ENCODE peak calls at places on chromosomes 6 and 20, in five cellular contexts. One of them, this sample, is unnamed.

GRCh38 chr20:34337982-34338756 is 24.9 kb upstream of the ITCH start:
- DNase-seq in lung: no peak
- DNase-seq in fibroblast of lung: no peak
- DNase-seq in DND-41: no peak
- DNase-seq in cardiac muscle cell: no peak
- DNase-seq in this sample: peak; percentile 66

GRCh38 chr6:79646006-79646405 is 14.9 kb downstream of the SH3BGRL2 start:
- DNase-seq in cardiac muscle cell: no peak
- DNase-seq in fibroblast of lung: no peak
- DNase-seq in DND-41: peak; percentile 5
- DNase-seq in lung: no peak
- DNase-seq in this sample: no peak

GRCh38 chr6:30349411-30350177 is 4.6 kb downstream of the RPP21 start:
- DNase-seq in cardiac muscle cell: no peak
- DNase-seq in fibroblast of lung: no peak
- DNase-seq in lung: no peak
- DNase-seq in DND-41: no peak
- DNase-seq in this sample: no peak

GRCh38 chr20:40558212-40558611 is 130.8 kb downstream of the MAFB start:
- DNase-seq in fibroblast of lung: no peak
- DNase-seq in cardiac muscle cell: no peak
- DNase-seq in DND-41: no peak
- DNase-seq in lung: no peak
- DNase-seq in this sample: no peak

GRCh38 chr6:131061041-131061770 is 1.8 kb downstream of the EPB41L2 start:
- DNase-seq in fibroblast of lung: peak; percentile 78
- DNase-seq in lung: no peak
- DNase-seq in cardiac muscle cell: peak; percentile 58
- DNase-seq in DND-41: no peak
- DNase-seq in this sample: no peak

GRCh38 chr6:5012531-5012930 is 8.7 kb upstream of the RPP40 start:
- DNase-seq in cardiac muscle cell: no peak
- DNase-seq in fibroblast of lung: peak; percentile 15
- DNase-seq in lung: no peak
- DNase-seq in DND-41: no peak
- DNase-seq in this sample: no peak

GRCh38 chr20:23669866-23670265 is 19.0 kb downstream of the CST4 start:
- DNase-seq in fibroblast of lung: no peak
- DNase-seq in DND-41: no peak
- DNase-seq in lung: no peak
- DNase-seq in cardiac muscle cell: no peak
- DNase-seq in this sample: no peak

GRCh38 chr6:25829375-25829774 is 2.5 kb downstream of the SLC17A1 start:
- DNase-seq in fibroblast of lung: no peak
- DNase-seq in lung: no peak
- DNase-seq in DND-41: no peak
- DNase-seq in cardiac muscle cell: no peak
- DNase-seq in this sample: no peak

GRCh38 chr20:54922096-54922495 is 446.7 kb downstream of the DOK5 start:
- DNase-seq in cardiac muscle cell: no peak
- DNase-seq in lung: no peak
- DNase-seq in DND-41: no peak
- DNase-seq in fibroblast of lung: no peak
- DNase-seq in this sample: no peak

GRCh38 chr20:54475334-54476287 is at the start of gene DOK5:
- DNase-seq in fibroblast of lung: peak; percentile 72
- DNase-seq in lung: no peak
- DNase-seq in DND-41: no peak
- DNase-seq in cardiac muscle cell: peak; percentile 54
- DNase-seq in this sample: no peak

GRCh38 chr20:9409981-9410380 is 104.4 kb upstream of the LAMP5 start:
- DNase-seq in lung: no peak
- DNase-seq in fibroblast of lung: peak; percentile 92
- DNase-seq in cardiac muscle cell: no peak
- DNase-seq in DND-41: no peak
- DNase-seq in this sample: no peak

GRCh38 chr6:137767931-137768690 is 98.9 kb upstream of the TNFAIP3 start:
- DNase-seq in fibroblast of lung: peak; percentile 62
- DNase-seq in DND-41: peak; percentile 37
- DNase-seq in lung: no peak
- DNase-seq in cardiac muscle cell: no peak
- DNase-seq in this sample: peak; percentile 68

GRCh38 chr6:7452898-7453297 is 63.3 kb downstream of the RIOK1 start:
- DNase-seq in cardiac muscle cell: no peak
- DNase-seq in fibroblast of lung: no peak
- DNase-seq in DND-41: no peak
- DNase-seq in lung: no peak
- DNase-seq in this sample: no peak

GRCh38 chr20:10667077-10667401 is 6.8 kb downstream of the JAG1 start:
- DNase-seq in cardiac muscle cell: no peak
- DNase-seq in fibroblast of lung: peak; percentile 70
- DNase-seq in lung: no peak
- DNase-seq in DND-41: no peak
- DNase-seq in this sample: no peak

GRCh38 chr20:56788671-56789610 is 159.8 kb downstream of the TFAP2C start:
- DNase-seq in lung: no peak
- DNase-seq in fibroblast of lung: peak; percentile 16
- DNase-seq in cardiac muscle cell: no peak
- DNase-seq in DND-41: no peak
- DNase-seq in this sample: no peak

GRCh38 chr6:44989391-44989790 is 338.7 kb upstream of the RUNX2 start:
- DNase-seq in cardiac muscle cell: no peak
- DNase-seq in DND-41: no peak
- DNase-seq in lung: no peak
- DNase-seq in fibroblast of lung: no peak
- DNase-seq in this sample: no peak

GRCh38 chr6:15444881-15445280 is 199.0 kb downstream of the JARID2 start:
- DNase-seq in lung: no peak
- DNase-seq in DND-41: peak; percentile 18
- DNase-seq in fibroblast of lung: no peak
- DNase-seq in cardiac muscle cell: no peak
- DNase-seq in this sample: no peak

GRCh38 chr6:26477431-26477830 is 19.7 kb downstream of the BTN2A1 start:
- DNase-seq in DND-41: no peak
- DNase-seq in lung: no peak
- DNase-seq in fibroblast of lung: no peak
- DNase-seq in cardiac muscle cell: no peak
- DNase-seq in this sample: no peak

GRCh38 chr6:28940294-28940858 is 16.6 kb upstream of the TRIM27 start:
- DNase-seq in DND-41: no peak
- DNase-seq in fibroblast of lung: no peak
- DNase-seq in cardiac muscle cell: peak; percentile 56
- DNase-seq in lung: peak; percentile 48
- DNase-seq in this sample: no peak

GRCh38 chr6:125869427-125869826 is 78.7 kb downstream of the NCOA7 start:
- DNase-seq in lung: no peak
- DNase-seq in DND-41: no peak
- DNase-seq in cardiac muscle cell: no peak
- DNase-seq in fibroblast of lung: no peak
- DNase-seq in this sample: no peak

GRCh38 chr6:489001-489400 is 97.4 kb downstream of the IRF4 start:
- DNase-seq in DND-41: no peak
- DNase-seq in cardiac muscle cell: no peak
- DNase-seq in lung: no peak
- DNase-seq in fibroblast of lung: no peak
- DNase-seq in this sample: no peak

GRCh38 chr20:45153147-45153546 is 21.6 kb upstream of the PI3 start:
- DNase-seq in lung: no peak
- DNase-seq in fibroblast of lung: no peak
- DNase-seq in DND-41: no peak
- DNase-seq in cardiac muscle cell: no peak
- DNase-seq in this sample: no peak

GRCh38 chr20:5773589-5773988 is 23.4 kb downstream of the SHLD1 start:
- DNase-seq in DND-41: no peak
- DNase-seq in fibroblast of lung: no peak
- DNase-seq in cardiac muscle cell: no peak
- DNase-seq in lung: no peak
- DNase-seq in this sample: no peak

GRCh38 chr6:137416376-137417109 is 77.7 kb downstream of the OLIG3 start:
- DNase-seq in DND-41: no peak
- DNase-seq in fibroblast of lung: peak; percentile 43
- DNase-seq in lung: no peak
- DNase-seq in cardiac muscle cell: peak; percentile 46
- DNase-seq in this sample: peak; percentile 61

GRCh38 chr6:95249176-95249575 is 328.2 kb upstream of the MANEA start:
- DNase-seq in DND-41: no peak
- DNase-seq in cardiac muscle cell: no peak
- DNase-seq in lung: no peak
- DNase-seq in fibroblast of lung: peak; percentile 22
- DNase-seq in this sample: no peak

GRCh38 chr6:91097316-91097878 is 510.5 kb upstream of the MAP3K7 start:
- DNase-seq in DND-41: no peak
- DNase-seq in fibroblast of lung: peak; percentile 46
- DNase-seq in cardiac muscle cell: no peak
- DNase-seq in lung: no peak
- DNase-seq in this sample: no peak

GRCh38 chr6:143544019-143544681 is 32.6 kb upstream of the FUCA2 start:
- DNase-seq in DND-41: no peak
- DNase-seq in cardiac muscle cell: no peak
- DNase-seq in lung: no peak
- DNase-seq in fibroblast of lung: no peak
- DNase-seq in this sample: no peak
- H3K4me3 ChIP-seq in DND-41: no peak overlapping the region
- H3K4me3 ChIP-seq in cardiac muscle cell: no peak overlapping the region
- H3K4me3 ChIP-seq in lung: no peak overlapping the region
- H3K4me3 ChIP-seq in fibroblast of lung: no peak overlapping the region
- H3K4me3 ChIP-seq in this sample: no peak overlapping the region

DNA sequence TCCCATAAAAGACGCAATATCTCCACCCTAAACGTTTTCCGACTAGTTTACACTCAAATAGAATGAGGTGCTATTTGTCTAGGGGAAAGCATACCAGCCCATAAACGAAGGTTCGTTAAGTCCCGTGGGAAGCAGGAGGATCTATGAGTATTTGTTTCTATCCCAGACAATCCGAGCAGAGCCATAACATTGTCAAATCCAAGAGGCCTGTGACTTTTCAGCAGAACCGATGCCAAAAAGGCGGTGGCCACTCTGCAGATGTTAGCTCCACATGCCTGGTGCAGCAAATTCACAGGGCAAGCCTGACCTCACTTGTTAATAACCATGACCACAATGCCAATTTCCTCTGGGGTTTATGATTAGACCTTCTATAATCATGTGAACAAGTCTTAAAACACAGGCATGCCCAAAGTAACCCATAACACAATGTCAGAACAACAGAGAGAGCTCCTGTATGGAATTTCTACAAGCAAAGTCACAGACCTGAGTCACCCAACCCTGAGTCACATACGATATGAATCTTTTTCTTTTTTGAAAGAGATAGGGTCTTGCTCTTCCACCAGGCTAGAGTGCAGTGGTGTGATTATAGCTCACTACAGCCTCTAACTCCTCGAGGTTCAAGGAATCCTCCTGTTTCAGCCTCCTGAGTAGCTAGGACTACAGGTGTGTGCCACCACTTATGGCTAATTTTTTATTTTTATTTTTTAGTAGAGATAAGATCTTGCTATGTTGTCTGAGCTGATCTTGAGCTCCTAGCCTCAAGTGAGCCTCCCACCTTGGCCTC is 123.3 kb downstream of the KIF13A start:
- DNase-seq in cardiac muscle cell: no peak
- DNase-seq in fibroblast of lung: peak; percentile 91
- DNase-seq in lung: no peak
- DNase-seq in DND-41: no peak
- DNase-seq in this sample: no peak
- H3K4me1 ChIP-seq in cardiac muscle cell: peaks cover 10% of the 10 kb centered on the region
- H3K4me1 ChIP-seq in fibroblast of lung: peaks cover 41% of the 10 kb centered on the region
- H3K4me1 ChIP-seq in lung: peaks cover 4% of the 10 kb centered on the region
- H3K4me1 ChIP-seq in DND-41: no peaks in the 10 kb centered on the region
- H3K4me1 ChIP-seq in this sample: no peaks in the 10 kb centered on the region

GRCh38 chr6:43058511-43058910 is 723 bp downstream of the MRPL2 start:
- DNase-seq in cardiac muscle cell: no peak
- DNase-seq in DND-41: no peak
- DNase-seq in lung: no peak
- DNase-seq in fibroblast of lung: no peak
- DNase-seq in this sample: no peak

GRCh38 chr6:43060755-43061633 is 1.6 kb downstream of the KLC4 start:
- DNase-seq in lung: no peak
- DNase-seq in fibroblast of lung: no peak
- DNase-seq in DND-41: no peak
- DNase-seq in cardiac muscle cell: no peak
- DNase-seq in this sample: no peak

GRCh38 chr6:43060034-43060754 is 763 bp downstream of the KLC4 start:
- DNase-seq in cardiac muscle cell: peak; percentile 33
- DNase-seq in lung: peak; percentile 66
- DNase-seq in DND-41: no peak
- DNase-seq in fibroblast of lung: peak; percentile 16
- DNase-seq in this sample: no peak

GRCh38 chr6:43061861-43062260 is 2.4 kb downstream of the KLC4 start:
- DNase-seq in fibroblast of lung: peak; percentile 60
- DNase-seq in lung: no peak
- DNase-seq in DND-41: no peak
- DNase-seq in cardiac muscle cell: no peak
- DNase-seq in this sample: no peak

DNA sequence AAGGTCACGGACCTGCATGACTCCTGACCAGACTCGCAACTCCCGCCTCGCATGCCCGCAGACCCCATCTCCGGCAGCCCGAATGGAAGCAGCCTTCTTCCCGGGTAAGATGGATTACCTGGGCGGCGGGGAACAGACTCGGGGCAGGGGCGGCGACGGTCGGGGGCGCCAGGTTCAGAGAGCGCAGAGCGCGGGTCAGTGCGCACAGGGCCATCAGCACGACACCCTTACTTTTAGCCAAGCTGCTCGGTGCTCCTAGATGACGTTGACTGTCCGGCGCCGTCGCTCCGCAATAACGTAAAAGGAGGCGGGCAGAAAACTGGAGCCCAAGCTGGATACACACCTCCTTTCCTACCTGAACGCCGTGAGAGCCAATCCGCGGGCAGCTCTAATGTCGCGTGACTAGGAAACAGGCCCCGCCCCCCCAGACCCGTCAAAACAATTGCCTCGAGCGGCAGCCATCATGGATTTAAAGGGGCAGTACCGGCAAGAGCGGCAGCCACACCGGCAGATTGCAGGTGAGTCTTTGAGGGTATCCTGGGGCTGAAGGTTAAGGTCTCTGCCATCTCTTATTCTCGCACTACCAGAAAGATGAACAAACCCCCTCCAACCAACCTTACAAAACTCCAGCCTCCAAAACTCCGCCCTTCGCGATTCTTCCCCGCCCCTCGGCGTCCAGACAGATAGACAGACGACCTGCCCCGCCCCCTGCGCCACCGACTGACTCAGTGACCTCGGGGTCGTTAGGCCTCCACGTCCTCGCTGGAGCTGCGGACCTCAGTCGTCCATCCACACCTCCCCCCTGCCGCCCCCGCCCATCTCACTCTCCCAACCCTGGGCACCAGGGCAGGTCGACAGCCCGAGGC is at the start of the genes KLC4 and MRPL2:
- DNase-seq in fibroblast of lung: peak; percentile 98
- DNase-seq in lung: peak; percentile 99
- DNase-seq in DND-41: peak; percentile 98
- DNase-seq in cardiac muscle cell: peak; percentile 99
- DNase-seq in this sample: peak; percentile 98
- H3K4me3 ChIP-seq in fibroblast of lung: peak within 1 kb of the TSS; percentile 85
- H3K4me3 ChIP-seq in lung: peak within 1 kb of the TSS; percentile 75
- H3K4me3 ChIP-seq in DND-41: peak within 1 kb of the TSS; percentile 56
- H3K4me3 ChIP-seq in cardiac muscle cell: peak within 1 kb of the TSS; percentile 81
- H3K4me3 ChIP-seq in this sample: peak within 1 kb of the TSS; percentile 74

GRCh38 chr20:62381202-62381797 is 5.6 kb upstream of the RPS21 start:
- DNase-seq in cardiac muscle cell: no peak
- DNase-seq in DND-41: no peak
- DNase-seq in fibroblast of lung: peak; percentile 75
- DNase-seq in lung: no peak
- DNase-seq in this sample: no peak
- H3K4me1 ChIP-seq in cardiac muscle cell: peaks cover 9% of the 10 kb centered on the region
- H3K4me1 ChIP-seq in DND-41: peaks cover 14% of the 10 kb centered on the region
- H3K4me1 ChIP-seq in fibroblast of lung: peaks cover 14% of the 10 kb centered on the region
- H3K4me1 ChIP-seq in lung: peaks cover 30% of the 10 kb centered on the region
- H3K4me1 ChIP-seq in this sample: peaks cover 3% of the 10 kb centered on the region

GRCh38 chr6:35804996-35805736 is at the start of gene LHFPL5:
- DNase-seq in DND-41: peak; percentile 75
- DNase-seq in cardiac muscle cell: peak; percentile 87
- DNase-seq in lung: no peak
- DNase-seq in fibroblast of lung: peak; percentile 11
- DNase-seq in this sample: peak; percentile 41
- H3K4me3 ChIP-seq in DND-41: no peak within 1 kb of the TSS
- H3K4me3 ChIP-seq in cardiac muscle cell: peak within 1 kb of the TSS; percentile 33
- H3K4me3 ChIP-seq in lung: no peak within 1 kb of the TSS
- H3K4me3 ChIP-seq in fibroblast of lung: no peak within 1 kb of the TSS
- H3K4me3 ChIP-seq in this sample: no peak within 1 kb of the TSS

This sample was measured in MM.1S.